ENCODE peak calls at places on chromosomes 12 and 14, in six cellular contexts. K is A549; O is stimulated activated CD8-positive, alpha-beta memory T cell treated with anti-CD3 and anti-CD28 coated beads, Interleukin-2, amount 100 ng/mL, for 1 hour; F is HFF-Myc; I is amygdala; N is M059J. B is an unnamed sample.

GRCh38 chr14:91258021-91258618 is 13.6 kb upstream of the GPR68 start:
- DNase-seq in K (peak), O (no peak), F (no peak), I (no peak), N (no peak), B (no peak)

GRCh38 chr14:38972511-38972910 is 130.5 kb downstream of the SEC23A start:
- DNase-seq in K (no peak), O (no peak), F (no peak), I (no peak), N (no peak), B (no peak)

GRCh38 chr12:4562034-4562657 is at the start of gene DYRK4:
- DNase-seq in K (no peak), O (no peak), F (peak), I (peak), N (no peak), B (peak)

GRCh38 chr12:123363743-123364531 is 710 bp downstream of the SBNO1 start:
- DNase-seq in K (peak), O (no peak), F (no peak), I (peak), N (peak), B (peak)

GRCh38 chr12:13436696-13437391 is 240.3 kb downstream of the EMP1 start:
- DNase-seq in K (peak), O (no peak), F (peak), I (no peak), N (peak), B (no peak)

GRCh38 chr14:94027566-94028449 is 1.7 kb downstream of the OTUB2 start:
- DNase-seq in K (no peak), O (no peak), F (no peak), I (no peak), N (peak), B (no peak)

GRCh38 chr12:9661720-9662119 is 7.8 kb upstream of the CLEC2D start:
- DNase-seq in K (no peak), O (no peak), F (no peak), I (no peak), N (no peak), B (no peak)

GRCh38 chr14:91997492-91997891 is 42.4 kb downstream of the TRIP11 start:
- DNase-seq in K (no peak), O (no peak), F (no peak), I (no peak), N (peak), B (no peak)

GRCh38 chr12:112382866-112383265 is 635 bp upstream of the HECTD4 start:
- DNase-seq in K (no peak), O (no peak), F (no peak), I (no peak), N (no peak), B (no peak)

B was measured in GM23338.